ENCODE peak calls at places on chromosomes 12 and 14, in ten cellular contexts. K, U, X, S, E, N, H, T, W and B are unnamed samples.
A peak's percentile ranks its signal among the peaks of the same experiment; 100 is the strongest.

GRCh38 chr12:38158428-38159091 is 158.0 kb upstream of the ALG10B start:
- DNase-seq in T (no peak), E (no peak), K (no peak), X (no peak), W (no peak), H (no peak), S (no peak), N (no peak), U (no peak), B (no peak)

GRCh38 chr12:110585231-110585799 is 2.2 kb upstream of the PPTC7 start:
- DNase-seq in H (peak; percentile 17), K (no peak), X (no peak), U (no peak), T (peak; percentile 32), W (no peak), E (no peak), N (peak; percentile 82), S (no peak), B (no peak)

GRCh38 chr14:67738740-67739504 is 37.2 kb downstream of the RDH12 start:
- DNase-seq in T (peak; percentile 93), X (no peak), S (peak; percentile 91), E (peak; percentile 55), W (peak; percentile 71), U (no peak), K (peak; percentile 94), H (no peak), N (no peak), B (no peak)

GRCh38 chr12:30952036-30952435 is 25.5 kb downstream of the TSPAN11 start:
- DNase-seq in E (no peak), W (no peak), U (no peak), S (no peak), T (no peak), H (no peak), N (no peak), X (no peak), K (no peak), B (no peak)

GRCh38 chr12:13144266-13144828 is 40.9 kb upstream of the GSG1 start:
- DNase-seq in S (no peak), H (no peak), X (no peak), E (no peak), T (no peak), N (no peak), K (no peak), U (no peak), W (no peak), B (no peak)

GRCh38 chr12:74401035-74401434 is 136.6 kb upstream of the ATXN7L3B start:
- DNase-seq in N (no peak), S (no peak), X (no peak), E (no peak), T (no peak), W (no peak), K (no peak), H (no peak), U (no peak), B (no peak)

GRCh38 chr12:87253157-87253556 is 776.0 kb downstream of the C12orf50 start:
- DNase-seq in U (no peak), X (no peak), W (no peak), E (no peak), S (no peak), T (no peak), N (no peak), H (no peak), K (no peak), B (no peak)

GRCh38 chr12:126772171-126772864 is 1494.7 kb upstream of the TMEM132C start:
- DNase-seq in T (peak; percentile 2), S (no peak), W (no peak), N (no peak), K (peak; percentile 6), E (no peak), H (peak; percentile 21), X (no peak), U (no peak), B (peak; percentile 91)

GRCh38 chr14:87156878-87157277 is 836.1 kb downstream of the GALC start:
- DNase-seq in W (no peak), N (no peak), X (no peak), K (no peak), H (no peak), E (no peak), S (no peak), T (no peak), U (no peak), B (no peak)

GRCh38 chr12:123696209-123696608 is 15.9 kb upstream of the ATP6V0A2 start:
- DNase-seq in U (no peak), S (no peak), T (no peak), K (no peak), E (no peak), W (no peak), N (no peak), X (no peak), H (no peak), B (no peak)

GRCh38 chr12:27966870-27967269 is 5.7 kb downstream of the PTHLH start:
- DNase-seq in N (no peak), K (peak; percentile 20), W (no peak), U (no peak), S (no peak), T (peak; percentile 99), X (no peak), H (no peak), E (no peak), B (peak; percentile 29)

GRCh38 chr12:122336015-122336946 is 70.0 kb upstream of the VPS33A start:
- DNase-seq in W (no peak), T (peak; percentile 34), X (no peak), H (peak; percentile 52), E (no peak), S (peak; percentile 23), N (peak; percentile 41), K (peak; percentile 23), U (no peak), B (peak; percentile 55)

GRCh38 chr14:91078095-91078737 is 17.8 kb upstream of the RPS6KA5 start:
- DNase-seq in T (no peak), N (no peak), E (no peak), S (peak; percentile 26), U (no peak), W (no peak), X (no peak), H (peak; percentile 30), K (no peak), B (peak; percentile 85)

GRCh38 chr12:54993181-54993835 is 8.7 kb upstream of the TESPA1 start:
- DNase-seq in W (no peak), T (peak; percentile 60), U (no peak), S (no peak), E (no peak), N (peak; percentile 81), H (peak; percentile 59), X (no peak), K (peak; percentile 59), B (peak; percentile 70)

GRCh38 chr12:106712768-106713167 is 61.7 kb upstream of the RIC8B start:
- DNase-seq in T (no peak), K (no peak), X (no peak), S (peak; percentile 17), W (no peak), H (no peak), N (no peak), U (no peak), E (no peak), B (no peak)

DNA sequence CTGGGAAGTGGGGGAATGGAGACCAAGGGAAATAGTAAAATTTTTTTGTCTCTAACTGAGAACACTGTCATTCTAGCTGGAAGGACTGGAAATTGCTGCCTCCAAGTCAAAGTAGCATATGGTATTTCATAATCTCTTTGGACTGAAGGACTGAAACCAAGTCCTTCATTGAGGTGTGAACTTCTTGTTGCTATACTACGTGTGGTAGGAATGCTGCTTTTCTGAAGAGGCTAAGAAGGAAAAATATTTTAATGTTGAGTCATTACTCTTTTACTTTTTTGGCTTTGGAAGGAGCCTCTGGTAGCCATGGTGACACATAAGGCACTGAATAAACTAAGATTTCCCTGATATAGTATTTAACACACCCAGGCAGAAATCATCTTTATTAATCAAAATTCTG is 465.4 kb downstream of the NPAS3 start:
- DNase-seq in K (no peak), N (no peak), H (no peak), S (no peak), T (peak; percentile 10), W (no peak), X (no peak), E (no peak), U (no peak), B (no peak)
- TF ChIP-seq CTCF in K (no peak), N (no peak), H (no peak), S (no peak), T (no peak), W (no peak), X (no peak), E (no peak), U (no peak), B (no peak)

DNA sequence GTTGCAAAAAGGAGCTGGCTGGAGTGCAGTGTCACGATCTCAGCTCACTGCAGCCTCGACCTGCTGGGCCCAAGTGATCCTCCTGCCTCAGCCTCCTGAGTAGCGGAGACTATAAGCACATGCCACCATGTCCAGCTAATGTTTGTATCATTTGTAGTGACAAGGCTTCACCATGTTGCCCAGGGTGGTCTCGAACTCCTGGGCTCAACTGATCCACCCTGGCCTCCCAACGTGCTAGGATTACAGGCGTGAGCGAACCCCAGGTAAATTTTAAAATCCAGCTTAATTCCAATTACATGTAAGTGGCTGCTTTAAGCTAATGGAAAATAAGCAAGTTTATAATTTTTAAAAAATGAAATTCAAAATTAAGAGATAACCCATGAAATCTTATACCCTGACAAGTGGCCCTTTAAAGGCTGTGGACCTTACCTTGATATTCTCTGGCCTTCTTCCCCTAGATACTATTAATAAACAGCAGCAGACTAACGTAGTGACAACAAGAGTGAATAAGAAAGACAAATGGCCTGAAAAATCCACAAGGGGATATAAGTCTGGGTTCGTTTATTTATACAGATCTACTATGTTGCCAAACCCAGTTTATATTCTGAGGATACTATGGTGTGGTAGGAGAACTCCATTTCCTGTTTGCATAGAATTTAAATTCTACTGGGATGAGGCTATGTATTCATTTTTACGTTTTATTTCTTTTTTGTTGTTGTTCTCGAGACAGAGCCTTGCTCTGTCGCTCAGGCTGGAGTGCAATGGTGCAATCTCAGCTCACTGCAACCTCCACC is 25.6 kb upstream of the SLC2A3 start:
- DNase-seq in U (no peak), K (no peak), X (no peak), H (no peak), T (peak; percentile 88), W (no peak), S (no peak), E (no peak), N (no peak), B (no peak)
- H3K4me3 ChIP-seq in U (peak overlapping the region; percentile 53), K (peak overlapping the region; percentile 43), X (no peak overlapping the region), H (peak overlapping the region; percentile 65), T (no peak overlapping the region), W (peak overlapping the region; percentile 61), S (no peak overlapping the region), E (peak overlapping the region; percentile 63), N (peak overlapping the region; percentile 47), B (peak overlapping the region; percentile 80)

GRCh38 chr14:21300892-21301291 is 21.0 kb downstream of the RPGRIP1 start:
- DNase-seq in E (peak; percentile 24), K (no peak), W (no peak), H (peak; percentile 28), N (peak; percentile 58), S (no peak), X (no peak), T (no peak), U (peak; percentile 47), B (peak; percentile 28)
- TF ChIP-seq CTCF in E (peak; percentile 22), K (peak; percentile 64), W (no peak), H (no peak), N (no peak), S (no peak), X (no peak), T (no peak), U (no peak), B (no peak)

DNA sequence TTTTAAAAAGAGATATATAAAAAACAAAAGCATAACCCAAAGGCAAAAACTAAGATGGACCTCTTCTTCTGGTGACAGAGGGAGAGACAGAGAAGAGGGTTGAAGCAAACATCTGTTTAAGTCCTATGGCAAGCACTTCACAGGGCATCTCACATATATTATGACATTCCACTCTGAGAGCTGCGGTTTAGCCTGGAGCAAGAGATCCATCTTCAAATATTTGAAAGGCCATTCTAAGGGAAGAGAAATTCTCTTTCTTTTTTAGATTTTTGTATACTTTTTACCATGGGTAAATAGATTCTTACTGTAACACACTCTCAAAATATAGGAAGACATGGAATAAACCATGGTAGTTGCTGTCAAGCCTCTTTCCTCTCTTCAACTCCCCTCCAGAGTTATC is 204.1 kb downstream of the GXYLT1 start:
- DNase-seq in N (no peak), S (no peak), W (no peak), H (no peak), U (no peak), K (no peak), T (no peak), X (no peak), E (no peak), B (no peak)
- H3K4me3 ChIP-seq in N (no peak overlapping the region), S (no peak overlapping the region), W (no peak overlapping the region), H (no peak overlapping the region), U (no peak overlapping the region), K (no peak overlapping the region), T (no peak overlapping the region), X (no peak overlapping the region), E (no peak overlapping the region), B (no peak overlapping the region)